ENCODE peak calls at places on chromosomes 2 and 18, in ten cellular contexts. One of them, this sample, is unnamed. For H3K4me1, the result is how much of the 10 kb centered on the place peaks cover.

GRCh38 chr2:196991061-196991460 is 64.6 kb upstream of the PGAP1 start:
- DNase-seq in upper lobe of left lung: no peak
- DNase-seq in transverse colon: no peak
- DNase-seq in sigmoid colon: no peak
- DNase-seq in K562: no peak
- DNase-seq in prostate gland: no peak
- DNase-seq in HepG2: no peak
- DNase-seq in HCT116: no peak
- DNase-seq in stomach: no peak
- DNase-seq in spleen: no peak
- DNase-seq in this sample: no peak

GRCh38 chr2:98444436-98445166 is at the start of gene INPP4A:
- DNase-seq in transverse colon: peak
- DNase-seq in upper lobe of left lung: peak
- DNase-seq in K562: peak
- DNase-seq in prostate gland: peak
- DNase-seq in HCT116: peak
- DNase-seq in stomach: peak
- DNase-seq in HepG2: peak
- DNase-seq in spleen: peak
- DNase-seq in sigmoid colon: peak
- DNase-seq in this sample: peak

GRCh38 chr2:196225213-196225612 is 53.8 kb upstream of the STK17B start:
- DNase-seq in HepG2: no peak
- DNase-seq in transverse colon: no peak
- DNase-seq in prostate gland: no peak
- DNase-seq in stomach: no peak
- DNase-seq in K562: no peak
- DNase-seq in spleen: no peak
- DNase-seq in HCT116: no peak
- DNase-seq in upper lobe of left lung: no peak
- DNase-seq in sigmoid colon: no peak
- DNase-seq in this sample: no peak

GRCh38 chr2:44680983-44681481 is 260.5 kb upstream of the SIX3 start:
- DNase-seq in transverse colon: no peak
- DNase-seq in HepG2: no peak
- DNase-seq in prostate gland: no peak
- DNase-seq in K562: no peak
- DNase-seq in stomach: no peak
- DNase-seq in upper lobe of left lung: no peak
- DNase-seq in HCT116: no peak
- DNase-seq in sigmoid colon: no peak
- DNase-seq in spleen: no peak
- DNase-seq in this sample: no peak

GRCh38 chr2:239817011-239817490 is 208.1 kb downstream of the NDUFA10 start:
- DNase-seq in upper lobe of left lung: no peak
- DNase-seq in prostate gland: no peak
- DNase-seq in K562: no peak
- DNase-seq in HCT116: no peak
- DNase-seq in stomach: peak
- DNase-seq in sigmoid colon: peak
- DNase-seq in transverse colon: no peak
- DNase-seq in HepG2: no peak
- DNase-seq in spleen: no peak
- DNase-seq in this sample: no peak

GRCh38 chr2:238597638-238598528 is 171.2 kb downstream of the ASB1 start:
- DNase-seq in prostate gland: no peak
- DNase-seq in K562: no peak
- DNase-seq in upper lobe of left lung: no peak
- DNase-seq in sigmoid colon: no peak
- DNase-seq in transverse colon: no peak
- DNase-seq in spleen: no peak
- DNase-seq in HCT116: no peak
- DNase-seq in HepG2: no peak
- DNase-seq in stomach: no peak
- DNase-seq in this sample: no peak

GRCh38 chr2:15158117-15158516 is 403.0 kb downstream of the NBAS start:
- DNase-seq in upper lobe of left lung: no peak
- DNase-seq in K562: no peak
- DNase-seq in spleen: no peak
- DNase-seq in stomach: no peak
- DNase-seq in transverse colon: no peak
- DNase-seq in HCT116: no peak
- DNase-seq in sigmoid colon: no peak
- DNase-seq in HepG2: no peak
- DNase-seq in prostate gland: no peak
- DNase-seq in this sample: no peak

GRCh38 chr2:213246665-213247281 is 37.5 kb upstream of the SPAG16 start:
- DNase-seq in spleen: no peak
- DNase-seq in upper lobe of left lung: no peak
- DNase-seq in K562: peak
- DNase-seq in HepG2: peak
- DNase-seq in transverse colon: peak
- DNase-seq in sigmoid colon: no peak
- DNase-seq in HCT116: peak
- DNase-seq in stomach: peak
- DNase-seq in prostate gland: peak
- DNase-seq in this sample: peak

GRCh38 chr2:37876227-37876626 is 48.9 kb upstream of the RMDN2 start:
- DNase-seq in prostate gland: no peak
- DNase-seq in HepG2: no peak
- DNase-seq in sigmoid colon: no peak
- DNase-seq in upper lobe of left lung: no peak
- DNase-seq in stomach: no peak
- DNase-seq in K562: no peak
- DNase-seq in spleen: no peak
- DNase-seq in HCT116: no peak
- DNase-seq in transverse colon: no peak
- DNase-seq in this sample: no peak

GRCh38 chr2:47695800-47696477 is 87.0 kb upstream of the MSH6 start:
- DNase-seq in spleen: no peak
- DNase-seq in transverse colon: no peak
- DNase-seq in HepG2: no peak
- DNase-seq in prostate gland: no peak
- DNase-seq in sigmoid colon: no peak
- DNase-seq in HCT116: no peak
- DNase-seq in upper lobe of left lung: no peak
- DNase-seq in stomach: no peak
- DNase-seq in K562: no peak
- DNase-seq in this sample: no peak

GRCh38 chr2:215736653-215737290 is 276.6 kb downstream of the MREG start:
- DNase-seq in upper lobe of left lung: no peak
- DNase-seq in prostate gland: no peak
- DNase-seq in sigmoid colon: no peak
- DNase-seq in HepG2: peak
- DNase-seq in HCT116: peak
- DNase-seq in stomach: no peak
- DNase-seq in transverse colon: no peak
- DNase-seq in spleen: no peak
- DNase-seq in K562: peak
- DNase-seq in this sample: no peak

GRCh38 chr18:31553800-31554199 is 37.9 kb upstream of the TTR start:
- DNase-seq in K562: peak
- DNase-seq in prostate gland: no peak
- DNase-seq in upper lobe of left lung: no peak
- DNase-seq in spleen: no peak
- DNase-seq in HepG2: no peak
- DNase-seq in sigmoid colon: no peak
- DNase-seq in transverse colon: no peak
- DNase-seq in HCT116: peak
- DNase-seq in stomach: no peak
- DNase-seq in this sample: no peak

GRCh38 chr2:160367887-160368286 is 125.7 kb downstream of the RBMS1 start:
- DNase-seq in HCT116: no peak
- DNase-seq in sigmoid colon: no peak
- DNase-seq in HepG2: no peak
- DNase-seq in stomach: no peak
- DNase-seq in spleen: no peak
- DNase-seq in prostate gland: peak
- DNase-seq in upper lobe of left lung: no peak
- DNase-seq in transverse colon: peak
- DNase-seq in K562: no peak
- DNase-seq in this sample: no peak

GRCh38 chr18:50397023-50397422 is 22.2 kb downstream of the SKA1 start:
- DNase-seq in HepG2: no peak
- DNase-seq in HCT116: no peak
- DNase-seq in upper lobe of left lung: no peak
- DNase-seq in K562: no peak
- DNase-seq in prostate gland: no peak
- DNase-seq in sigmoid colon: no peak
- DNase-seq in spleen: no peak
- DNase-seq in transverse colon: no peak
- DNase-seq in stomach: no peak
- DNase-seq in this sample: no peak

GRCh38 chr2:119243621-119244020 is 20.0 kb downstream of the STEAP3 start:
- DNase-seq in spleen: peak
- DNase-seq in prostate gland: no peak
- DNase-seq in HCT116: no peak
- DNase-seq in K562: no peak
- DNase-seq in transverse colon: no peak
- DNase-seq in HepG2: no peak
- DNase-seq in sigmoid colon: no peak
- DNase-seq in upper lobe of left lung: no peak
- DNase-seq in stomach: no peak
- DNase-seq in this sample: no peak

GRCh38 chr2:241808701-241809382 is at the start of gene NEU4:
- DNase-seq in transverse colon: peak
- DNase-seq in upper lobe of left lung: peak
- DNase-seq in spleen: peak
- DNase-seq in K562: no peak
- DNase-seq in stomach: no peak
- DNase-seq in HepG2: peak
- DNase-seq in HCT116: no peak
- DNase-seq in prostate gland: no peak
- DNase-seq in sigmoid colon: no peak
- DNase-seq in this sample: no peak

GRCh38 chr2:10462178-10463083 is 14.3 kb upstream of the ODC1 start:
- DNase-seq in prostate gland: no peak
- DNase-seq in transverse colon: no peak
- DNase-seq in sigmoid colon: peak
- DNase-seq in HepG2: no peak
- DNase-seq in spleen: peak
- DNase-seq in K562: no peak
- DNase-seq in HCT116: no peak
- DNase-seq in upper lobe of left lung: peak
- DNase-seq in stomach: no peak
- DNase-seq in this sample: no peak

GRCh38 chr2:64115808-64116598 is 28.2 kb downstream of the PELI1 start:
- DNase-seq in HepG2: peak
- DNase-seq in spleen: no peak
- DNase-seq in transverse colon: no peak
- DNase-seq in sigmoid colon: no peak
- DNase-seq in prostate gland: no peak
- DNase-seq in stomach: no peak
- DNase-seq in K562: no peak
- DNase-seq in HCT116: no peak
- DNase-seq in upper lobe of left lung: no peak
- DNase-seq in this sample: peak
- H3K4me1 ChIP-seq in HepG2: under half
- H3K4me1 ChIP-seq in spleen: half or more
- H3K4me1 ChIP-seq in transverse colon: half or more
- H3K4me1 ChIP-seq in sigmoid colon: under half
- H3K4me1 ChIP-seq in prostate gland: under half
- H3K4me1 ChIP-seq in stomach: under half
- H3K4me1 ChIP-seq in K562: under half
- H3K4me1 ChIP-seq in HCT116: under half
- H3K4me1 ChIP-seq in upper lobe of left lung: half or more
- H3K4me1 ChIP-seq in this sample: under half

GRCh38 chr2:104768694-104769093 is 85.2 kb upstream of the POU3F3 start:
- DNase-seq in spleen: no peak
- DNase-seq in stomach: no peak
- DNase-seq in upper lobe of left lung: no peak
- DNase-seq in K562: no peak
- DNase-seq in sigmoid colon: no peak
- DNase-seq in transverse colon: no peak
- DNase-seq in HCT116: no peak
- DNase-seq in HepG2: no peak
- DNase-seq in prostate gland: no peak
- DNase-seq in this sample: no peak

GRCh38 chr2:104769096-104769495 is 84.8 kb upstream of the POU3F3 start:
- DNase-seq in upper lobe of left lung: no peak
- DNase-seq in stomach: no peak
- DNase-seq in HepG2: no peak
- DNase-seq in transverse colon: no peak
- DNase-seq in spleen: no peak
- DNase-seq in sigmoid colon: no peak
- DNase-seq in K562: no peak
- DNase-seq in prostate gland: no peak
- DNase-seq in HCT116: no peak
- DNase-seq in this sample: no peak

DNA sequence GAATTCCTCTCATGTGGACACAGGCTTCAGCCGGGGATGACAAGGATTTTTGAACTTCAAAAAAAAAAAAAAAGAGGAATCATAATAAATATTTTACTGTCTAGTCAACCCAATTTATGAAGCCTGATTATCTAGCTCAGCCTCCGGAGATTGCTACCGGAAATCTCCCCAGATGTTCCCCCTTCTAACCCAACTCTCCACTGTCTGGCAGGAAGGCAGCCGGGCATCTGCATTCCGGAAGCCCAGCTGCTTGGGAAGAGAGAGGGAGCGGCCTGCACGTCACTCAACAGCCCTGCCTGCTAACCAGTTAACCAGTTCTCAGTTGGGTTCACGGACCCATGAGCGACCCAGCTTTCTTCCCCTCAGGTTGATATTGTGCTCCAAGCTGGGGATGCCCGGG is 87.2 kb upstream of the POU3F3 start:
- DNase-seq in upper lobe of left lung: no peak
- DNase-seq in stomach: no peak
- DNase-seq in sigmoid colon: no peak
- DNase-seq in spleen: no peak
- DNase-seq in transverse colon: no peak
- DNase-seq in HCT116: no peak
- DNase-seq in K562: no peak
- DNase-seq in prostate gland: no peak
- DNase-seq in HepG2: no peak
- DNase-seq in this sample: no peak
- TF ChIP-seq POLR2AphosphoS5 in upper lobe of left lung: no peak
- TF ChIP-seq POLR2AphosphoS5 in stomach: no peak
- TF ChIP-seq POLR2AphosphoS5 in sigmoid colon: no peak
- TF ChIP-seq POLR2AphosphoS5 in spleen: no peak
- TF ChIP-seq POLR2AphosphoS5 in transverse colon: no peak
- TF ChIP-seq POLR2AphosphoS5 in HCT116: no peak
- TF ChIP-seq POLR2AphosphoS5 in K562: no peak
- TF ChIP-seq POLR2AphosphoS5 in prostate gland: no peak
- TF ChIP-seq POLR2AphosphoS5 in HepG2: no peak
- TF ChIP-seq POLR2AphosphoS5 in this sample: no peak

GRCh38 chr2:185979546-185980071 is 241.0 kb downstream of the FSIP2 start:
- DNase-seq in HepG2: peak
- DNase-seq in upper lobe of left lung: no peak
- DNase-seq in prostate gland: no peak
- DNase-seq in sigmoid colon: no peak
- DNase-seq in HCT116: peak
- DNase-seq in stomach: no peak
- DNase-seq in transverse colon: no peak
- DNase-seq in spleen: no peak
- DNase-seq in K562: no peak
- DNase-seq in this sample: no peak
- H3K4me1 ChIP-seq in HepG2: under half
- H3K4me1 ChIP-seq in upper lobe of left lung: under half
- H3K4me1 ChIP-seq in prostate gland: under half
- H3K4me1 ChIP-seq in sigmoid colon: under half
- H3K4me1 ChIP-seq in HCT116: under half
- H3K4me1 ChIP-seq in stomach: under half
- H3K4me1 ChIP-seq in transverse colon: under half
- H3K4me1 ChIP-seq in spleen: under half
- H3K4me1 ChIP-seq in K562: under half
- H3K4me1 ChIP-seq in this sample: under half

GRCh38 chr2:36376319-36376765 is 20.8 kb downstream of the CRIM1 start:
- DNase-seq in transverse colon: peak
- DNase-seq in K562: no peak
- DNase-seq in prostate gland: peak
- DNase-seq in HCT116: no peak
- DNase-seq in sigmoid colon: peak
- DNase-seq in HepG2: peak
- DNase-seq in upper lobe of left lung: no peak
- DNase-seq in spleen: no peak
- DNase-seq in stomach: peak
- DNase-seq in this sample: peak
- TF ChIP-seq POLR2AphosphoS5 in transverse colon: peak
- TF ChIP-seq POLR2AphosphoS5 in K562: no peak
- TF ChIP-seq POLR2AphosphoS5 in prostate gland: peak
- TF ChIP-seq POLR2AphosphoS5 in HCT116: no peak
- TF ChIP-seq POLR2AphosphoS5 in sigmoid colon: peak
- TF ChIP-seq POLR2AphosphoS5 in HepG2: no peak
- TF ChIP-seq POLR2AphosphoS5 in upper lobe of left lung: peak
- TF ChIP-seq POLR2AphosphoS5 in spleen: no peak
- TF ChIP-seq POLR2AphosphoS5 in stomach: peak
- TF ChIP-seq POLR2AphosphoS5 in this sample: no peak

This sample was measured in endothelial cell of umbilical vein.